ENCODE peak calls at places on chromosomes 3 and 15, in seven cellular contexts. U is SHP77 treated with DMSO at 0.1 percent for 48 hours, T is GM03348, O is aorta, K is epithelial cell of prostate, H is astrocyte of the spinal cord, V is mucosa of gallbladder. X is an unnamed sample.

GRCh38 chr3:62665627-62666433 is 209.4 kb downstream of the CADPS start:
- DNase-seq in U (no peak), T (peak), O (peak), K (no peak), H (peak), V (peak), X (no peak)

GRCh38 chr15:39213385-39213840 is 367.5 kb upstream of the THBS1 start:
- DNase-seq in U (no peak), T (no peak), O (peak), K (peak), H (peak), V (peak), X (no peak)

GRCh38 chr3:119289371-119289770 is 4.8 kb upstream of the ARHGAP31 start:
- DNase-seq in U (no peak), T (no peak), O (no peak), K (no peak), H (no peak), V (no peak), X (no peak)

GRCh38 chr3:50617096-50617791 is at the start of gene MAPKAPK3:
- DNase-seq in U (no peak), T (peak), O (peak), K (no peak), H (no peak), V (no peak), X (peak)

GRCh38 chr3:135982404-135982761 is 16.9 kb downstream of the PPP2R3A start:
- DNase-seq in U (no peak), T (peak), O (no peak), K (no peak), H (no peak), V (no peak), X (no peak)

GRCh38 chr3:166446986-166447385 is 609.8 kb upstream of the BCHE start:
- DNase-seq in U (no peak), T (no peak), O (no peak), K (no peak), H (peak), V (no peak), X (no peak)

GRCh38 chr3:2484162-2485026 is 385.7 kb downstream of the CNTN4 start:
- DNase-seq in U (no peak), T (no peak), O (no peak), K (no peak), H (no peak), V (no peak), X (no peak)

GRCh38 chr3:71893702-71894479 is 108.9 kb upstream of the PROK2 start:
- DNase-seq in U (no peak), T (no peak), O (no peak), K (no peak), H (no peak), V (no peak), X (no peak)

GRCh38 chr3:48423883-48424695 is 5.8 kb downstream of the PLXNB1 start:
- DNase-seq in U (no peak), T (no peak), O (no peak), K (no peak), H (no peak), V (no peak), X (no peak)

GRCh38 chr15:89150762-89151305 is 62.6 kb downstream of the ABHD2 start:
- DNase-seq in U (no peak), T (no peak), O (no peak), K (no peak), H (no peak), V (peak), X (no peak)

GRCh38 chr15:39041979-39042485 is 477.4 kb upstream of the RASGRP1 start:
- DNase-seq in U (no peak), T (no peak), O (no peak), K (no peak), H (no peak), V (no peak), X (no peak)

GRCh38 chr3:16033889-16034687 is 140.4 kb upstream of the GALNT15 start:
- DNase-seq in U (no peak), T (peak), O (no peak), K (no peak), H (peak), V (no peak), X (no peak)

GRCh38 chr3:177525987-177526712 is 328.9 kb upstream of the TBL1XR1 start:
- DNase-seq in U (no peak), T (peak), O (peak), K (no peak), H (peak), V (no peak), X (no peak)

GRCh38 chr3:178325330-178325729 is 210.9 kb upstream of the KCNMB2 start:
- DNase-seq in U (no peak), T (peak), O (no peak), K (no peak), H (peak), V (no peak), X (no peak)

GRCh38 chr3:100537646-100538338 is 45.4 kb downstream of the TMEM45A start:
- DNase-seq in U (no peak), T (no peak), O (no peak), K (peak), H (no peak), V (no peak), X (no peak)

GRCh38 chr3:36964827-36965226 is 20.0 kb upstream of the TRANK1 start:
- DNase-seq in U (no peak), T (no peak), O (no peak), K (no peak), H (no peak), V (no peak), X (no peak)

GRCh38 chr3:114451051-114451451 is 157.2 kb downstream of the TIGIT start:
- DNase-seq in U (no peak), T (no peak), O (no peak), K (no peak), H (no peak), V (no peak), X (no peak)

GRCh38 chr3:78887608-78888011 is 880.2 kb downstream of the ROBO1 start:
- DNase-seq in U (no peak), T (peak), O (no peak), K (no peak), H (peak), V (no peak), X (no peak)

GRCh38 chr15:74131618-74132191 is 1.3 kb downstream of the ISLR2 start:
- DNase-seq in U (no peak), T (no peak), O (no peak), K (no peak), H (no peak), V (no peak), X (no peak)

GRCh38 chr15:100201376-100202280 is 140.1 kb downstream of the ADAMTS17 start:
- DNase-seq in U (no peak), T (no peak), O (no peak), K (no peak), H (peak), V (no peak), X (no peak)

GRCh38 chr3:190658106-190658505 is 144.2 kb downstream of the IL1RAP start:
- DNase-seq in U (no peak), T (no peak), O (no peak), K (no peak), H (no peak), V (no peak), X (no peak)

GRCh38 chr3:4071481-4072184 is 231.5 kb upstream of the SETMAR start:
- DNase-seq in U (peak), T (no peak), O (no peak), K (peak), H (no peak), V (no peak), X (peak)

GRCh38 chr3:192831111-192831644 is 86.5 kb downstream of the MB21D2 start:
- DNase-seq in U (no peak), T (peak), O (no peak), K (no peak), H (peak), V (no peak), X (no peak)